ENCODE peak calls at places on chromosomes 5 and 9, in four cellular contexts. M, O, H and Z are unnamed samples.
A peak's percentile ranks its signal among the peaks of the same experiment; 100 is the strongest.

GRCh38 chr5:90866333-90866732 is 307.7 kb downstream of the ADGRV1 start:
- DNase-seq in O (no peak), M (no peak), H (peak; percentile 23), Z (peak; percentile 2)

GRCh38 chr9:33106827-33107621 is 30.6 kb upstream of the SMU1 start:
- DNase-seq in H (peak; percentile 75), M (peak; percentile 85), O (no peak), Z (no peak)

GRCh38 chr9:111662851-111663823 is 1.7 kb downstream of the GNG10 start:
- DNase-seq in M (no peak), O (no peak), H (no peak), Z (no peak)

GRCh38 chr5:91206103-91206502 is 177.0 kb downstream of the ARRDC3 start:
- DNase-seq in M (no peak), O (no peak), H (no peak), Z (no peak)

GRCh38 chr5:36301858-36302603 is at the start of gene RANBP3L:
- DNase-seq in O (no peak), H (no peak), M (peak; percentile 46), Z (peak; percentile 54)

GRCh38 chr5:77590347-77590746 is 48.2 kb downstream of the OTP start:
- DNase-seq in O (no peak), H (no peak), M (no peak), Z (no peak)

GRCh38 chr5:173327948-173328895 is at the start of gene STC2:
- DNase-seq in O (peak; percentile 75), M (peak; percentile 99), H (peak; percentile 93), Z (no peak)

GRCh38 chr9:92247296-92247695 is 46.2 kb downstream of the IARS1 start:
- DNase-seq in M (no peak), H (no peak), O (no peak), Z (peak; percentile 52)

GRCh38 chr9:97594414-97594921 is 38.7 kb downstream of the TSTD2 start:
- DNase-seq in H (no peak), M (no peak), O (no peak), Z (no peak)

GRCh38 chr5:52799358-52799982 is 11.8 kb downstream of the ITGA1 start:
- DNase-seq in H (peak; percentile 63), O (peak; percentile 20), M (peak; percentile 77), Z (peak; percentile 60)

GRCh38 chr5:95823738-95824609 is 1.4 kb upstream of the GLRX start:
- DNase-seq in O (peak; percentile 30), M (peak; percentile 91), H (peak; percentile 97), Z (peak; percentile 74)

GRCh38 chr5:132497488-132497997 is 7.0 kb upstream of the IRF1 start:
- DNase-seq in O (no peak), H (peak; percentile 87), M (peak; percentile 99), Z (peak; percentile 79)

GRCh38 chr5:124860271-124860670 is 113.8 kb upstream of the ZNF608 start:
- DNase-seq in M (no peak), H (no peak), O (no peak), Z (no peak)

GRCh38 chr5:125295405-125295872 is 549.0 kb upstream of the ZNF608 start:
- DNase-seq in O (no peak), M (peak; percentile 13), H (peak; percentile 9), Z (no peak)

GRCh38 chr9:100011062-100011681 is 87.6 kb downstream of the ERP44 start:
- DNase-seq in H (peak; percentile 48), O (peak; percentile 40), M (no peak), Z (peak; percentile 12)

GRCh38 chr9:97562542-97562941 is 61.1 kb downstream of the TMOD1 start:
- DNase-seq in H (no peak), O (no peak), M (no peak), Z (no peak)

GRCh38 chr9:121782514-121783110 is 131.2 kb downstream of the DAB2IP start:
- DNase-seq in H (no peak), M (no peak), O (no peak), Z (no peak)

GRCh38 chr9:75130621-75131020 is 42.3 kb downstream of the OSTF1 start:
- DNase-seq in M (no peak), O (no peak), H (peak; percentile 12), Z (no peak)

GRCh38 chr5:378301-378891 is 56.9 kb downstream of the AHRR start:
- DNase-seq in O (peak; percentile 1), M (no peak), H (peak; percentile 46), Z (no peak)

GRCh38 chr9:135746565-135746964 is 44.6 kb downstream of the KCNT1 start:
- DNase-seq in H (no peak), M (peak; percentile 31), O (no peak), Z (no peak)

GRCh38 chr9:16720386-16720785 is 150.1 kb downstream of the BNC2 start:
- DNase-seq in M (no peak), H (no peak), O (no peak), Z (no peak)

GRCh38 chr9:105238302-105238701 is 6.1 kb upstream of the SLC44A1 start:
- DNase-seq in H (no peak), O (no peak), M (no peak), Z (no peak)

GRCh38 chr5:104412649-104413240 is 850.2 kb upstream of the NUDT12 start:
- DNase-seq in H (no peak), M (peak; percentile 28), O (peak; percentile 44), Z (peak; percentile 10)

GRCh38 chr9:129125478-129125877 is 14.3 kb downstream of the PTPA start:
- DNase-seq in H (peak; percentile 74), M (peak; percentile 92), O (no peak), Z (no peak)

GRCh38 chr9:70262948-70263347 is 4.2 kb downstream of the SMC5 start:
- DNase-seq in M (no peak), O (no peak), H (no peak), Z (no peak)

GRCh38 chr5:123119334-123119986 is 30.4 kb downstream of the PRDM6 start:
- DNase-seq in M (peak; percentile 28), O (peak; percentile 36), H (peak; percentile 28), Z (no peak)

GRCh38 chr9:79973627-79974026 is 401.9 kb downstream of the TLE4 start:
- DNase-seq in M (no peak), H (no peak), O (no peak), Z (no peak)